ENCODE peak calls at places on chromosomes 3 and 15, in four cellular contexts. J is SJSA1, T is left ventricle myocardium inferior, C is fibroblast of lung. M is an unnamed sample. For H3K4me1, the result is how much of the 10 kb centered on the place peaks cover.

GRCh38 chr3:182986021-182986420 is 5.7 kb upstream of the DCUN1D1 start:
- DNase-seq in J (no peak), T (no peak), C (no peak), M (no peak)

GRCh38 chr3:120274739-120275167 is 10.3 kb downstream of the GPR156 start:
- DNase-seq in J (no peak), T (peak), C (peak), M (peak)

GRCh38 chr15:68699881-68700394 is 120.8 kb downstream of the ANP32A start:
- DNase-seq in J (no peak), T (peak), C (no peak), M (peak)

GRCh38 chr3:16906679-16907078 is 21.9 kb downstream of the PLCL2 start:
- DNase-seq in J (peak), T (no peak), C (peak), M (peak)

GRCh38 chr3:33201195-33201594 is 17.4 kb downstream of the SUSD5 start:
- DNase-seq in J (no peak), T (no peak), C (no peak), M (no peak)

GRCh38 chr3:42043116-42043796 is 47.9 kb upstream of the TRAK1 start:
- DNase-seq in J (peak), T (peak), C (peak), M (peak)

GRCh38 chr15:70778258-70779076 is 15.1 kb upstream of the UACA start:
- DNase-seq in J (peak), T (no peak), C (peak), M (no peak)

GRCh38 chr15:68391084-68391483 is 40.9 kb downstream of the ITGA11 start:
- DNase-seq in J (no peak), T (no peak), C (no peak), M (no peak)

GRCh38 chr3:108472011-108472591 is 38.3 kb downstream of the MYH15 start:
- DNase-seq in J (peak), T (no peak), C (peak), M (no peak)

GRCh38 chr15:31379577-31379976 is 52.9 kb downstream of the KLF13 start:
- DNase-seq in J (no peak), T (peak), C (no peak), M (no peak)

GRCh38 chr3:185813691-185814215 is 11.1 kb downstream of the IGF2BP2 start:
- DNase-seq in J (peak), T (no peak), C (peak), M (peak)

GRCh38 chr3:184261270-184262165 is at the start of gene CAMK2N2:
- DNase-seq in J (peak), T (peak), C (peak), M (peak)

GRCh38 chr3:196640501-196640968 is 1.0 kb downstream of the NRROS start:
- DNase-seq in J (no peak), T (no peak), C (no peak), M (no peak)

DNA sequence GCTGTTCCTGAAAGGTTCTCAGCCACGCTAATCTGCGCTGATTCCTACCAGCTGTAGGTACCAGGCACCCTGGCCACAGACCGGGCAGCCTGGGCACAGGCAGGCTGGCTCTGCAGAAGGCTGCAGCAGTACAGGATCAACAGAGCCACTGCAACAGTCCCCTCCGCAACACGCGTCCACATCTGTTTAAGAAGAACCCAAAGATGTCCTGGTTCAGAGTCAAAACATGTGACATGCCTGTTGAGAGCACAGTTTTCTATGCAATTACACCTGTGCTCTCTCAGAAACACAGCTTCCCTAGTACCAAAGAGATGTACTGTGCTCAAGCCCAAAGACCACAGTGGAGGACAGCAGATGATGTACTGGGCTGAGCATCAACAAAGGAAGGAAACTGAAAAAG is 18.8 kb downstream of the LRIG1 start:
- DNase-seq in J (no peak), T (no peak), C (no peak), M (no peak)
- H3K4me1 ChIP-seq in J (half or more), T (half or more), C (under half), M (under half)

DNA sequence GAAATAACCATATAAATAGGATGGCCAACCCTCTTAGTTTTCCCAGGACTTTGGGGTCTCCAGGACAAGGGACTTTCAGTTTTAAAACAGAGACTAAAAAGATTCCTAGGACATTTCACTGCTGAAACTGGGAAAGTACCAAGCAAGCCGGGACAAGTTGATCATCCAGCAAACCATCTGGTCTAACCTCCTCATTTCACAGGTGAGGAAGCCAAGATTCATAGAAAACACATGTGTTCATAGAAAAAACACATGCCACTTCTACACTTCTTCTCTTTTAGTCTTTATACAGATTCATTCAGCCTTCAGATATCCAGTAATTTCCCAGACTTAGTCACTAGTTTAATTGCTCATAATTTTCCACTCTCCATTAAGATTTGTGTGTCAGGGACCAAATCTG is 165.6 kb upstream of the CCDC54 start:
- DNase-seq in J (no peak), T (no peak), C (no peak), M (no peak)
- H3K27ac ChIP-seq in J (no peak), T (no peak), C (no peak), M (no peak)

GRCh38 chr15:77018796-77019475 is 24.0 kb downstream of the PSTPIP1 start:
- DNase-seq in J (no peak), T (no peak), C (no peak), M (no peak)
- H3K4me1 ChIP-seq in J (under half), T (under half), C (under half), M (under half)

GRCh38 chr3:69226071-69226470 is 103.7 kb upstream of the LMOD3 start:
- DNase-seq in J (no peak), T (no peak), C (no peak), M (no peak)
- H3K27ac ChIP-seq in J (no peak), T (no peak), C (no peak), M (no peak)

GRCh38 chr3:50617911-50618481 is 1.0 kb downstream of the MAPKAPK3 start:
- DNase-seq in J (no peak), T (peak), C (no peak), M (no peak)

GRCh38 chr3:50616003-50616769 is 765 bp upstream of the MAPKAPK3 start:
- DNase-seq in J (peak), T (peak), C (peak), M (peak)

GRCh38 chr3:50615190-50615589 is 1.8 kb upstream of the MAPKAPK3 start:
- DNase-seq in J (no peak), T (no peak), C (no peak), M (no peak)

GRCh38 chr3:50617096-50617791 is at the start of gene MAPKAPK3:
- DNase-seq in J (peak), T (peak), C (no peak), M (peak)

DNA sequence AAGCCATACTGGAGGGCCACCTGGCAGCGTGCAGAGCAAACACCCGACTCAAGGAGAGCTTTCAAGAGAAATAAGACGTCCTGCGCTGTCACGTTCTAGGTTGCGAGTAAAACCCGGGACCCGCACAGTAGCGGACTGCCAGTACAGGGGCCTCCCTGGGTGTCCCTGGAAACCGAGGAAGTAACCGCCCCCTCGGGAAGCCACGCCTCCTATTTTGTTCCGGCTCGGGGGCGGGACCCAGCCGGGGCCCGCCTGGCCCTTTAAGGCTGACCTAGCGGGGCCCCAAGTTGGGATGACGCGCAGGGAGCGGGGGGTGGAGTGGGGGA is 218 bp upstream of the MAPKAPK3 start:
- DNase-seq in J (peak), T (peak), C (peak), M (peak)
- H3K4me1 ChIP-seq in J (under half), T (half or more), C (under half), M (under half)

DNA sequence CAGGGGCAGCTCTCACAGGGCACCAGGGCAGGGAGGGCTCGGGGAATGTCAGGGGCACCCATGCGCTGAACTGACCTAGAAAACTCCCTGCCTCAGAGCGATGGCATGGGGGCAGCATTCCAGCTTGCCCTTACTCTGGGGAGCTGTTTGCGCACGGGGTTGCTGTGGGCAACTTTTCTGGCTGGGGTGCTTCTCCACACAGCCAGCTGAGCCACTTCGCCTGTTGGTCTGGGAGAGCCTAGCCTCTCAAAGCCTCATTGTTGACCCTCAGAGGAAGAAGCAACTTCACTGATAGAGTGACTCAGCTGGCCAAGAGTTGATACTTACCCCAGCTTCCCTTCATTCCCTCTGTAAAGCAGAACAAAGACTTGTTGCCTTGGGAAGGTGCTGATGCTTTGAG is 42.6 kb upstream of the MRPS22 start:
- DNase-seq in J (peak), T (no peak), C (peak), M (no peak)
- H3K27ac ChIP-seq in J (peak), T (no peak), C (peak), M (no peak)

GRCh38 chr15:93076217-93076616 is 12.8 kb downstream of the RGMA start:
- DNase-seq in J (no peak), T (no peak), C (no peak), M (no peak)
- H3K4me1 ChIP-seq in J (under half), T (under half), C (under half), M (under half)

M was measured in SJCRH30.